ENCODE peak calls at places on chromosomes 1 and 21, in six cellular contexts. One of them, this sample, is unnamed.

GRCh38 chr1:81590171-81590570 is 210.6 kb upstream of the ADGRL2 start:
- DNase-seq in GM13976: no peak
- DNase-seq in dorsolateral prefrontal cortex: no peak
- DNase-seq in NT2/D1: no peak
- DNase-seq in HTR-8/SVneo: no peak
- DNase-seq in sciatic nerve: no peak
- DNase-seq in this sample: no peak

GRCh38 chr1:220681220-220681847 is 8.8 kb upstream of the C1orf115 start:
- DNase-seq in HTR-8/SVneo: no peak
- DNase-seq in dorsolateral prefrontal cortex: no peak
- DNase-seq in sciatic nerve: no peak
- DNase-seq in GM13976: no peak
- DNase-seq in NT2/D1: no peak
- DNase-seq in this sample: no peak

GRCh38 chr1:220166853-220167252 is 72.9 kb downstream of the IARS2 start:
- DNase-seq in sciatic nerve: no peak
- DNase-seq in dorsolateral prefrontal cortex: no peak
- DNase-seq in GM13976: no peak
- DNase-seq in NT2/D1: no peak
- DNase-seq in HTR-8/SVneo: no peak
- DNase-seq in this sample: no peak

GRCh38 chr1:94543003-94543402 is 1.4 kb upstream of the F3 start:
- DNase-seq in dorsolateral prefrontal cortex: no peak
- DNase-seq in HTR-8/SVneo: no peak
- DNase-seq in NT2/D1: no peak
- DNase-seq in sciatic nerve: no peak
- DNase-seq in GM13976: no peak
- DNase-seq in this sample: no peak

GRCh38 chr1:185894806-185895205 is 160.6 kb downstream of the HMCN1 start:
- DNase-seq in HTR-8/SVneo: no peak
- DNase-seq in GM13976: no peak
- DNase-seq in dorsolateral prefrontal cortex: no peak
- DNase-seq in sciatic nerve: no peak
- DNase-seq in NT2/D1: no peak
- DNase-seq in this sample: no peak

GRCh38 chr1:105005594-105006195 is 1256.0 kb downstream of the AMY1C start:
- DNase-seq in HTR-8/SVneo: no peak
- DNase-seq in sciatic nerve: no peak
- DNase-seq in NT2/D1: no peak
- DNase-seq in dorsolateral prefrontal cortex: no peak
- DNase-seq in GM13976: no peak
- DNase-seq in this sample: no peak

GRCh38 chr1:248823517-248824001 is 2.2 kb downstream of the SH3BP5L start:
- DNase-seq in GM13976: no peak
- DNase-seq in sciatic nerve: no peak
- DNase-seq in HTR-8/SVneo: no peak
- DNase-seq in NT2/D1: no peak
- DNase-seq in dorsolateral prefrontal cortex: no peak
- DNase-seq in this sample: no peak

GRCh38 chr21:44899768-44900558 is 20.7 kb downstream of the ITGB2 start:
- DNase-seq in dorsolateral prefrontal cortex: peak
- DNase-seq in NT2/D1: no peak
- DNase-seq in GM13976: no peak
- DNase-seq in HTR-8/SVneo: no peak
- DNase-seq in sciatic nerve: no peak
- DNase-seq in this sample: no peak

GRCh38 chr1:100955322-100955721 is 59.4 kb downstream of the SLC30A7 start:
- DNase-seq in NT2/D1: no peak
- DNase-seq in GM13976: no peak
- DNase-seq in dorsolateral prefrontal cortex: no peak
- DNase-seq in sciatic nerve: no peak
- DNase-seq in HTR-8/SVneo: peak
- DNase-seq in this sample: no peak

GRCh38 chr1:54619749-54620148 is 3.6 kb downstream of the FAM151A start:
- DNase-seq in NT2/D1: no peak
- DNase-seq in dorsolateral prefrontal cortex: no peak
- DNase-seq in HTR-8/SVneo: no peak
- DNase-seq in sciatic nerve: no peak
- DNase-seq in GM13976: no peak
- DNase-seq in this sample: no peak